ENCODE peak calls at places on chromosome 17, in eight cellular contexts. O is B cell, Z is fibroblast of lung, F is H9, X is spleen, T is AG04450, K is AG09319, Y is AG10803. E is an unnamed sample.

GRCh38 chr17:21072623-21073278 is 29.9 kb upstream of the USP22 start:
- DNase-seq in F (no peak), K (no peak), X (no peak), Y (no peak), Z (no peak), O (no peak), T (no peak), E (no peak)

GRCh38 chr17:38565853-38566665 is 39.7 kb downstream of the SRCIN1 start:
- DNase-seq in X (no peak), Y (no peak), T (no peak), Z (no peak), O (no peak), F (no peak), K (no peak), E (no peak)

GRCh38 chr17:76189741-76190140 is 48.7 kb upstream of the FOXJ1 start:
- DNase-seq in F (peak; percentile 67), Y (no peak), O (no peak), K (no peak), X (no peak), Z (no peak), T (no peak), E (no peak)

GRCh38 chr17:81315170-81315884 is 20.2 kb upstream of the SLC38A10 start:
- DNase-seq in X (no peak), K (no peak), O (no peak), F (no peak), Y (no peak), Z (no peak), T (no peak), E (no peak)

GRCh38 chr17:3556905-3557767 is 476 bp downstream of the TRPV3 start:
- DNase-seq in K (no peak), T (no peak), O (peak; percentile 59), X (no peak), F (peak; percentile 36), Z (no peak), Y (no peak), E (no peak)

GRCh38 chr17:31052187-31052889 is 42.4 kb upstream of the NF1 start:
- DNase-seq in Z (peak; percentile 97), X (no peak), O (no peak), F (peak; percentile 22), T (peak; percentile 82), Y (peak; percentile 99), K (peak; percentile 86), E (no peak)

GRCh38 chr17:29733151-29733550 is 110.4 kb upstream of the CORO6 start:
- DNase-seq in Z (peak; percentile 67), Y (peak; percentile 57), F (no peak), K (no peak), O (no peak), T (no peak), X (no peak), E (no peak)

GRCh38 chr17:79435296-79435695 is 175.6 kb downstream of the RBFOX3 start:
- DNase-seq in Z (no peak), X (no peak), F (no peak), Y (no peak), T (no peak), O (no peak), K (no peak), E (no peak)

GRCh38 chr17:63498621-63499195 is 21.8 kb downstream of the ACE start:
- DNase-seq in K (peak; percentile 55), Y (peak; percentile 91), T (peak; percentile 87), Z (peak; percentile 62), O (no peak), X (no peak), F (no peak), E (no peak)

GRCh38 chr17:50630524-50631194 is 4.0 kb upstream of the ABCC3 start:
- DNase-seq in X (peak; percentile 81), K (no peak), Z (no peak), T (no peak), O (peak; percentile 57), F (peak; percentile 79), Y (no peak), E (peak; percentile 39)

GRCh38 chr17:80082403-80083135 is 18.8 kb upstream of the GAA start:
- DNase-seq in Z (peak; percentile 82), F (peak; percentile 90), T (peak; percentile 51), K (peak; percentile 43), Y (peak; percentile 71), X (peak; percentile 64), O (peak; percentile 70), E (peak; percentile 76)

GRCh38 chr17:66126231-66126630 is 65.7 kb downstream of the CEP112 start:
- DNase-seq in O (no peak), T (no peak), Y (peak; percentile 11), K (no peak), X (no peak), F (no peak), Z (peak; percentile 37), E (no peak)

GRCh38 chr17:64406321-64407200 is 15.9 kb upstream of the PECAM1 start:
- DNase-seq in O (peak; percentile 38), Y (no peak), F (no peak), X (peak; percentile 73), Z (peak; percentile 44), T (no peak), K (no peak), E (no peak)

GRCh38 chr17:42526031-42526444 is 10.0 kb upstream of the NAGLU start:
- DNase-seq in K (no peak), O (no peak), X (peak; percentile 69), Y (peak; percentile 79), T (no peak), Z (peak; percentile 21), F (no peak), E (no peak)

GRCh38 chr17:32112416-32112815 is 29.9 kb upstream of the RHOT1 start:
- DNase-seq in X (no peak), Z (no peak), Y (no peak), K (no peak), O (no peak), F (no peak), T (no peak), E (no peak)

GRCh38 chr17:9924735-9925191 is 19.7 kb upstream of the RCVRN start:
- DNase-seq in Y (peak; percentile 64), K (peak; percentile 34), F (peak; percentile 62), T (peak; percentile 21), X (no peak), O (peak; percentile 69), Z (peak; percentile 82), E (peak; percentile 46)

GRCh38 chr17:12463102-12463501 is 202.6 kb upstream of the MYOCD start:
- DNase-seq in O (no peak), K (no peak), Y (peak; percentile 78), Z (peak; percentile 22), F (no peak), T (peak; percentile 29), X (no peak), E (no peak)

DNA sequence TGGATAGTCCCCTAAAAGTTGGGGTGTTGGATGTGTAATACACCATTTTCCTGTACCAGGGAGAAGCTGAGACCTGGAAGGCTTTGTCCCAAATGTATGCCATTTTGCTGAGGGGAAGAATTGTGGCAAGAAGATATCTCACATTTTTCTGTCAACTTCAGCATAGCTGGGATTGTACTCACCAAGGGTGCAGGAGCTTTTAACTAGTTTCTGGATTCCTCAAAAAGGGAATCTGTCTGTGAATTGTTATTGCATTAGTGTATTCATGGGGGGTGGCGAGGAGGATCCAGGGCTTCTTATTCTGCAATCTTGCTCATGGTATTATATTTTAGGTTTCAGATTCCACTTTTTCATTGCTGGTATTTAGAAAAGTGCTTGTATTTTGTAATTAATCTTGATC is 208.2 kb upstream of the MYOCD start:
- DNase-seq in X (no peak), K (no peak), F (no peak), Z (no peak), T (no peak), Y (peak; percentile 70), O (no peak), E (no peak)
- TF ChIP-seq CTCF in X (no peak), K (no peak), F (no peak), Z (no peak), T (no peak), Y (no peak), O (no peak), E (no peak)

GRCh38 chr17:19618015-19618414 is 30.5 kb upstream of the ALDH3A2 start:
- DNase-seq in O (no peak), Y (no peak), T (no peak), X (no peak), K (no peak), F (no peak), Z (no peak), E (no peak)

GRCh38 chr17:19613979-19614378 is 34.6 kb upstream of the ALDH3A2 start:
- DNase-seq in Z (no peak), O (no peak), Y (no peak), K (no peak), X (no peak), F (no peak), T (no peak), E (no peak)

GRCh38 chr17:19619705-19620325 is 28.7 kb upstream of the ALDH3A2 start:
- DNase-seq in Y (no peak), F (no peak), X (no peak), Z (no peak), T (no peak), K (no peak), O (no peak), E (no peak)

GRCh38 chr17:19610879-19611278 is 37.7 kb upstream of the ALDH3A2 start:
- DNase-seq in F (no peak), Z (no peak), K (no peak), T (no peak), O (no peak), X (no peak), Y (no peak), E (no peak)

GRCh38 chr17:19614900-19615299 is 33.7 kb upstream of the ALDH3A2 start:
- DNase-seq in F (no peak), Z (no peak), Y (no peak), O (no peak), X (no peak), K (no peak), T (no peak), E (no peak)
- TF ChIP-seq CTCF in F (peak; percentile 53), Z (no peak), Y (no peak), O (no peak), X (no peak), K (no peak), T (no peak), E (no peak)

GRCh38 chr17:8799001-8799850 is at the start of gene MFSD6L:
- DNase-seq in Z (no peak), K (no peak), F (peak; percentile 93), O (peak; percentile 65), Y (no peak), T (no peak), X (peak; percentile 82), E (no peak)
- TF ChIP-seq CTCF in Z (no peak), K (no peak), F (peak; percentile 57), O (peak; percentile 40), Y (no peak), T (no peak), X (no peak), E (peak; percentile 16)

DNA sequence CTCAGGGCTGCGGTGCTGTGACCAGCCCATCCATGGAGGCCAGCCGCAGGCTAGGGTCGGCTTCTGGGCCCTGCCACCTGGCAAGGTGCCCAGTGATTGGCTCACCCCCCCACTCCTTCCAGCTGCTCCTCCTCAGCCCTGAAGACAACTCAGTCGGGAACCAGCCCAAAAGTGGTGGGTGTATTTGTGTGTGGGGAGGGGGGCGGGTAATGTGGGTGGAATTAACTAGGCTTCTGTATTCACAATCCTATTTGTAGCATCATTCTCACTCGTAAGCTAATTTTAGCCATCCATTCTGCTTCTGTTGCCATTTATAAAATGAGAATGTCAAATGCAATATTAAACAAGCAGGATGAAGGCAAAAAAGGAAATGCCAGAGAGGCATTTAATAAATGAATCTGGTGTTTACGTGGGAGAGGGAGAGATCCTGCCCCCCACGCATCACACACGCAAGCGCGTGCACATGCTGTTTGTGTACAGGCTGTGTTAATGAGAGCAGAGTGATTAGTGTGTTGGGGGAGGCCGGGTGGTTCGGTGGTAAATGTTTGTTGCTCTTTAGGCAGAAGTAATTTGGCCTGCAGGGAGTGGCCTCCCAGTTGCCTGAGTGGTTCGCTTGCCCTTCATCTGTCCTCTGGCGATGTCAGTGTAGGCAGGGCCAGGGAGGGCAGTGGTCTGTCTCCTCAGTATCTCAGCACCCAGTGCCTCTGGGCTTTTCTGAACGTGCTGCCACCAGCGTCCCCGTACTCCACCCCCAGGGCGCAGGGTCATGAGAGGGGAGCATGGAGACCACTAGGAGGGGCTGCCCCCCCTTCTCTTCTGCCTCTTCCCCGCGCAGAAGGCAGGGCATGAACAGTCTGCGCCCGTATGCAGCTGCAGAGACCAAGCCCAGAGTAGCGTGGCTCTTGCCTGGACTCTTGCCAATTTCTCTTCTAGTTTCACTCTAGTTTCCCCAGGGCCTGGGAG is 140.0 kb downstream of the CCDC182 start:
- DNase-seq in T (peak; percentile 24), Y (peak; percentile 45), K (no peak), Z (peak; percentile 74), O (peak; percentile 80), X (peak; percentile 90), F (no peak), E (peak; percentile 94)
- TF ChIP-seq CTCF in T (peak; percentile 6), Y (no peak), K (no peak), Z (no peak), O (peak; percentile 41), X (no peak), F (no peak), E (peak; percentile 67)

E was measured in DND-41.